ENCODE peak calls at places on chromosomes 5 and 9, in five cellular contexts. M is psoas muscle, G is upper lobe of right lung, F is neuronal stem cell, L is right cardiac atrium. N is an unnamed sample.

GRCh38 chr5:179806250-179807045 is at the start of gene MGAT4B:
- DNase-seq in M (peak), G (peak), F (no peak), L (peak), N (peak)

GRCh38 chr9:87592554-87593394 is 95.1 kb downstream of the DAPK1 start:
- DNase-seq in M (peak), G (peak), F (no peak), L (peak), N (peak)

GRCh38 chr5:6449465-6450158 is 953 bp downstream of the UBE2QL1 start:
- DNase-seq in M (no peak), G (no peak), F (no peak), L (no peak), N (no peak)

GRCh38 chr9:31394040-31394473 is 990.4 kb upstream of the ACO1 start:
- DNase-seq in M (no peak), G (no peak), F (no peak), L (no peak), N (no peak)

GRCh38 chr5:62326702-62327101 is 20.7 kb downstream of the KIF2A start:
- DNase-seq in M (no peak), G (no peak), F (no peak), L (no peak), N (no peak)

GRCh38 chr9:95433096-95433852 is 83.5 kb downstream of the PTCH1 start:
- DNase-seq in M (no peak), G (no peak), F (no peak), L (no peak), N (no peak)

GRCh38 chr9:96875460-96876142 is 21.3 kb upstream of the ZNF782 start:
- DNase-seq in M (peak), G (peak), F (peak), L (peak), N (no peak)

GRCh38 chr5:9342161-9342787 is 203.6 kb downstream of the SEMA5A start:
- DNase-seq in M (no peak), G (no peak), F (no peak), L (no peak), N (no peak)

GRCh38 chr9:130689572-130689936 is 4.0 kb upstream of the EXOSC2 start:
- DNase-seq in M (no peak), G (no peak), F (no peak), L (no peak), N (no peak)

GRCh38 chr9:113154471-113154870 is 3.7 kb downstream of the SLC31A2 start:
- DNase-seq in M (peak), G (no peak), F (no peak), L (no peak), N (no peak)

GRCh38 chr9:94928696-94929372 is 202.3 kb downstream of the AOPEP start:
- DNase-seq in M (no peak), G (no peak), F (no peak), L (no peak), N (no peak)

GRCh38 chr9:37929441-37929895 is 25.5 kb upstream of the SLC25A51 start:
- DNase-seq in M (no peak), G (no peak), F (no peak), L (peak), N (no peak)

GRCh38 chr9:110050925-110051355 is 157.0 kb downstream of the C9orf152 start:
- DNase-seq in M (no peak), G (no peak), F (no peak), L (no peak), N (no peak)

GRCh38 chr5:102547161-102547560 is 48.4 kb upstream of the SLCO6A1 start:
- DNase-seq in M (no peak), G (no peak), F (no peak), L (no peak), N (no peak)

GRCh38 chr5:16471387-16471786 is 5.8 kb upstream of the ZNF622 start:
- DNase-seq in M (no peak), G (no peak), F (no peak), L (no peak), N (no peak)

GRCh38 chr5:133756036-133756435 is 143.7 kb upstream of the FSTL4 start:
- DNase-seq in M (no peak), G (no peak), F (no peak), L (no peak), N (no peak)

GRCh38 chr9:131951905-131952304 is 127.8 kb downstream of the MED27 start:
- DNase-seq in M (peak), G (no peak), F (no peak), L (peak), N (peak)

GRCh38 chr5:132770476-132771159 is 6.4 kb downstream of the SEPTIN8 start:
- DNase-seq in M (no peak), G (no peak), F (no peak), L (peak), N (peak)

GRCh38 chr9:15047028-15047551 is 136.9 kb upstream of the FREM1 start:
- DNase-seq in M (no peak), G (no peak), F (no peak), L (no peak), N (no peak)

GRCh38 chr5:115181757-115182156 is 12.0 kb upstream of the TRIM36 start:
- DNase-seq in M (no peak), G (no peak), F (no peak), L (no peak), N (no peak)

GRCh38 chr5:141330299-141331080 is at the start of gene PCDHGA1:
- DNase-seq in M (no peak), G (no peak), F (no peak), L (peak), N (no peak)

GRCh38 chr5:173782671-173783101 is 105.5 kb upstream of the CPEB4 start:
- DNase-seq in M (no peak), G (no peak), F (no peak), L (no peak), N (no peak)

GRCh38 chr9:30075451-30076199 is 2308.8 kb upstream of the ACO1 start:
- DNase-seq in M (no peak), G (no peak), F (no peak), L (no peak), N (no peak)

GRCh38 chr5:155624597-155625241 is 611.2 kb downstream of the KIF4B start:
- DNase-seq in M (no peak), G (no peak), F (no peak), L (no peak), N (no peak)

GRCh38 chr5:17227868-17228267 is 10.4 kb downstream of the BASP1 start:
- DNase-seq in M (no peak), G (no peak), F (no peak), L (no peak), N (no peak)

GRCh38 chr5:54883374-54884194 is 101.8 kb downstream of the ESM1 start:
- DNase-seq in M (peak), G (peak), F (peak), L (peak), N (peak)

GRCh38 chr5:59790399-59791130 is 103.0 kb downstream of the PDE4D start:
- DNase-seq in M (no peak), G (no peak), F (no peak), L (no peak), N (no peak)

GRCh38 chr5:176837707-176838115 is 27.4 kb downstream of the UNC5A start:
- DNase-seq in M (peak), G (peak), F (peak), L (peak), N (peak)

GRCh38 chr5:78509884-78510769 is 138.4 kb downstream of the LHFPL2 start:
- DNase-seq in M (peak), G (peak), F (no peak), L (peak), N (peak)

GRCh38 chr5:136036991-136037705 is 8.4 kb downstream of the TGFBI start:
- DNase-seq in M (no peak), G (peak), F (no peak), L (peak), N (no peak)

N was measured in aorta.